ENCODE peak calls at places on chromosomes 6 and 20, in five cellular contexts. Z is colonic mucosa, I is Caco-2, A is cardiac muscle cell, L is suprapubic skin. H is an unnamed sample.

GRCh38 chr20:49186535-49187329 is 1.4 kb downstream of the STAU1 start:
- DNase-seq in Z (peak; percentile 84), I (peak; percentile 64), A (peak; percentile 67), L (peak; percentile 80), H (peak; percentile 78)

GRCh38 chr6:137001287-137001976 is 43.3 kb downstream of the IL20RA start:
- DNase-seq in Z (peak; percentile 52), I (no peak), A (no peak), L (no peak), H (no peak)

GRCh38 chr20:647479-648019 is 5.5 kb downstream of the SRXN1 start:
- DNase-seq in Z (no peak), I (no peak), A (no peak), L (no peak), H (no peak)

GRCh38 chr6:66965227-66965626 is 1258.2 kb upstream of the EYS start:
- DNase-seq in Z (no peak), I (no peak), A (no peak), L (no peak), H (no peak)

GRCh38 chr6:36387440-36388303 is at the start of gene ETV7:
- DNase-seq in Z (peak; percentile 67), I (no peak), A (peak; percentile 30), L (no peak), H (peak; percentile 67)

GRCh38 chr20:2132461-2132901 is 30.9 kb downstream of the STK35 start:
- DNase-seq in Z (no peak), I (no peak), A (no peak), L (no peak), H (no peak)

GRCh38 chr6:136599324-136600011 is 49.2 kb upstream of the MAP7 start:
- DNase-seq in Z (no peak), I (no peak), A (no peak), L (no peak), H (peak; percentile 33)

GRCh38 chr6:166045173-166045957 is 122.3 kb downstream of the TBXT start:
- DNase-seq in Z (no peak), I (no peak), A (no peak), L (no peak), H (no peak)

GRCh38 chr20:46142124-46142523 is 24.0 kb downstream of the CD40 start:
- DNase-seq in Z (no peak), I (no peak), A (no peak), L (no peak), H (no peak)

GRCh38 chr6:116461075-116461474 is at the start of gene CALHM6:
- DNase-seq in Z (no peak), I (no peak), A (no peak), L (no peak), H (no peak)

GRCh38 chr6:37696841-37697735 is 595 bp downstream of the MDGA1 start:
- DNase-seq in Z (no peak), I (no peak), A (peak; percentile 22), L (no peak), H (peak; percentile 66)

GRCh38 chr6:129297592-129297991 is 412.4 kb downstream of the ARHGAP18 start:
- DNase-seq in Z (no peak), I (no peak), A (no peak), L (no peak), H (no peak)

GRCh38 chr6:34143196-34143883 is 2.5 kb downstream of the GRM4 start:
- DNase-seq in Z (no peak), I (no peak), A (no peak), L (no peak), H (no peak)

GRCh38 chr6:52904562-52905279 is 4.8 kb downstream of the GSTA3 start:
- DNase-seq in Z (no peak), I (no peak), A (peak; percentile 12), L (no peak), H (no peak)

GRCh38 chr6:170444056-170444505 is 109.0 kb downstream of the PSMB1 start:
- DNase-seq in Z (no peak), I (no peak), A (no peak), L (no peak), H (no peak)

GRCh38 chr20:24470031-24470781 is 777 bp downstream of the SYNDIG1 start:
- DNase-seq in Z (no peak), I (no peak), A (no peak), L (no peak), H (peak; percentile 6)

GRCh38 chr6:56430629-56431600 is 183.5 kb upstream of the COL21A1 start:
- DNase-seq in Z (no peak), I (no peak), A (no peak), L (no peak), H (no peak)

GRCh38 chr6:2854394-2854982 is 12.8 kb upstream of the SERPINB1 start:
- DNase-seq in Z (no peak), I (no peak), A (peak; percentile 71), L (no peak), H (no peak)
- H3K4me3 ChIP-seq in Z (no peak overlapping the region), I (no peak overlapping the region), A (no peak overlapping the region), L (peak overlapping the region; percentile 39), H (peak overlapping the region; percentile 77)

DNA sequence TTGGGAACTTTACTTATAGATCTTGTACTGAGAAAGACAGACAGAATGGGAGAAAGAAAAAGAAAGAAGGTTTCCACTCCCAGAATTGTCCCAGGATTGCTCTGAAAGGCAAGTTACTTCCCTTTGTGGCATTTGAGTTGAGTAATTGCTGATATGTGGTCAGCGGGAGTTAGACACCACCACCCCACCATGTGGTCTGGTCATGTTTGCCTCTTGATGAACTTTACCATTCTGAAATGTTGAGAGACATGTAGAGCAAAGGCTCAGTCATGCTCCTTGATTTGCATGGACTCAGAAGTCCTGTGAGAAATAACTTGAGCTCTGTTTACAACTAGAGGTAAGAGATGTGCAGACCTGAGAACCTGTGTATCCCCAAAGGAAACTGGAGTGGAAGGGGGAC is 17.1 kb downstream of the TCF21 start:
- DNase-seq in Z (no peak), I (no peak), A (peak; percentile 67), L (no peak), H (no peak)
- H3K27me3 ChIP-seq in Z (no peaks in the 10 kb centered on the region), I (no peaks in the 10 kb centered on the region), A (no peaks in the 10 kb centered on the region), L (peaks cover 38% of the 10 kb centered on the region), H (no peaks in the 10 kb centered on the region)

GRCh38 chr6:12875061-12875460 is 158.5 kb downstream of the PHACTR1 start:
- DNase-seq in Z (no peak), I (no peak), A (peak; percentile 25), L (no peak), H (no peak)
- H3K4me3 ChIP-seq in Z (no peak overlapping the region), I (no peak overlapping the region), A (no peak overlapping the region), L (no peak overlapping the region), H (no peak overlapping the region)

GRCh38 chr6:149933461-149933860 is 8.4 kb upstream of the ULBP2 start:
- DNase-seq in Z (no peak), I (no peak), A (no peak), L (no peak), H (no peak)
- H3K27me3 ChIP-seq in Z (peaks cover 24% of the 10 kb centered on the region), I (no peaks in the 10 kb centered on the region), A (peaks cover 99% of the 10 kb centered on the region), L (peaks cover 97% of the 10 kb centered on the region), H (peaks cover 45% of the 10 kb centered on the region)

GRCh38 chr20:50308513-50309279 is 118.1 kb downstream of the CEBPB start:
- DNase-seq in Z (peak; percentile 68), I (no peak), A (peak; percentile 99), L (peak; percentile 96), H (peak; percentile 98)
- H3K4me3 ChIP-seq in Z (no peak overlapping the region), I (no peak overlapping the region), A (no peak overlapping the region), L (no peak overlapping the region), H (peak overlapping the region; percentile 52)

GRCh38 chr6:159908535-159908934 is 17.7 kb downstream of the MAS1 start:
- DNase-seq in Z (no peak), I (no peak), A (peak; percentile 29), L (no peak), H (peak; percentile 34)
- H3K27me3 ChIP-seq in Z (no peaks in the 10 kb centered on the region), I (no peaks in the 10 kb centered on the region), A (no peaks in the 10 kb centered on the region), L (peaks cover 38% of the 10 kb centered on the region), H (peaks cover 16% of the 10 kb centered on the region)

GRCh38 chr20:31606678-31606927 is 1.5 kb downstream of the ID1 start:
- DNase-seq in Z (no peak), I (no peak), A (peak; percentile 23), L (no peak), H (no peak)
- H3K4me3 ChIP-seq in Z (peak overlapping the region; percentile 58), I (peak overlapping the region; percentile 63), A (peak overlapping the region; percentile 82), L (peak overlapping the region; percentile 73), H (peak overlapping the region; percentile 93)

GRCh38 chr6:279630-280029 is 12.7 kb upstream of the DUSP22 start:
- DNase-seq in Z (no peak), I (no peak), A (no peak), L (no peak), H (no peak)

GRCh38 chr6:282177-282866 is 10.0 kb upstream of the DUSP22 start:
- DNase-seq in Z (no peak), I (no peak), A (no peak), L (peak; percentile 54), H (no peak)

GRCh38 chr6:282867-283416 is 9.3 kb upstream of the DUSP22 start:
- DNase-seq in Z (no peak), I (no peak), A (no peak), L (no peak), H (no peak)

GRCh38 chr6:281469-282103 is 10.7 kb upstream of the DUSP22 start:
- DNase-seq in Z (no peak), I (no peak), A (no peak), L (no peak), H (no peak)

GRCh38 chr6:280775-281468 is 11.4 kb upstream of the DUSP22 start:
- DNase-seq in Z (no peak), I (no peak), A (no peak), L (no peak), H (no peak)
- H3K27me3 ChIP-seq in Z (no peaks in the 10 kb centered on the region), I (no peaks in the 10 kb centered on the region), A (peaks cover 4% of the 10 kb centered on the region), L (no peaks in the 10 kb centered on the region), H (peaks cover 27% of the 10 kb centered on the region)

H was measured in adipocyte.